ENCODE peak calls at places on chromosomes 1 and 21, in ten cellular contexts. Q is stimulated activated CD8-positive, alpha-beta memory T cell treated with anti-CD3 and anti-CD28 coated beads, Interleukin-15, amount 100 ng/mL, for 1 hour; S is effector memory CD4-positive, alpha-beta T cell; V is HS-27A; H is sciatic nerve; W is HL-60; O is PC-9; Z is aorta; C is dorsolateral prefrontal cortex; E is SK-MEL-5. I is an unnamed sample.

GRCh38 chr1:157932082-157932481 is 61.4 kb upstream of the KIRREL1 start:
- DNase-seq in Q (no peak), S (no peak), V (no peak), H (no peak), W (peak; percentile 31), O (no peak), Z (no peak), C (no peak), E (no peak), I (peak; percentile 20)

GRCh38 chr1:175618559-175618958 is 124.8 kb downstream of the TNR start:
- DNase-seq in Q (no peak), S (no peak), V (no peak), H (no peak), W (no peak), O (no peak), Z (no peak), C (no peak), E (no peak), I (no peak)

GRCh38 chr1:151673407-151673806 is 43.2 kb downstream of the CELF3 start:
- DNase-seq in Q (no peak), S (no peak), V (no peak), H (no peak), W (no peak), O (no peak), Z (no peak), C (no peak), E (no peak), I (no peak)

GRCh38 chr1:18951818-18952391 is 4.6 kb downstream of the IFFO2 start:
- DNase-seq in Q (peak; percentile 54), S (peak; percentile 87), V (no peak), H (no peak), W (peak; percentile 59), O (no peak), Z (no peak), C (no peak), E (no peak), I (no peak)

GRCh38 chr1:8814870-8815269 is 2.6 kb downstream of the RERE start:
- DNase-seq in Q (no peak), S (no peak), V (no peak), H (no peak), W (no peak), O (no peak), Z (no peak), C (no peak), E (peak; percentile 45), I (no peak)

GRCh38 chr1:55244476-55245109 is 29.4 kb upstream of the USP24 start:
- DNase-seq in Q (no peak), S (no peak), V (no peak), H (no peak), W (peak; percentile 47), O (peak; percentile 86), Z (no peak), C (no peak), E (no peak), I (peak; percentile 84)

GRCh38 chr1:247175458-247175857 is 3.6 kb upstream of the ZNF124 start:
- DNase-seq in Q (no peak), S (no peak), V (no peak), H (no peak), W (peak; percentile 68), O (no peak), Z (no peak), C (no peak), E (no peak), I (peak; percentile 69)

GRCh38 chr1:199096601-199097000 is 457.8 kb downstream of the PTPRC start:
- DNase-seq in Q (no peak), S (no peak), V (no peak), H (no peak), W (no peak), O (no peak), Z (no peak), C (no peak), E (no peak), I (no peak)

GRCh38 chr1:233245191-233245765 is 50.2 kb downstream of the PCNX2 start:
- DNase-seq in Q (no peak), S (no peak), V (no peak), H (no peak), W (no peak), O (no peak), Z (no peak), C (no peak), E (no peak), I (no peak)

GRCh38 chr1:212782422-212783154 is 9.0 kb downstream of the NSL1 start:
- DNase-seq in Q (no peak), S (no peak), V (no peak), H (no peak), W (peak; percentile 60), O (peak; percentile 38), Z (no peak), C (no peak), E (peak; percentile 53), I (no peak)

GRCh38 chr1:211155040-211155439 is 21.1 kb upstream of the KCNH1 start:
- DNase-seq in Q (no peak), S (no peak), V (no peak), H (no peak), W (no peak), O (no peak), Z (no peak), C (no peak), E (no peak), I (no peak)

GRCh38 chr21:16013570-16013969 is 283.8 kb downstream of the USP25 start:
- DNase-seq in Q (no peak), S (no peak), V (no peak), H (no peak), W (no peak), O (no peak), Z (no peak), C (no peak), E (no peak), I (no peak)

GRCh38 chr1:21436488-21437340 is 3.2 kb upstream of the NBPF3 start:
- DNase-seq in Q (no peak), S (no peak), V (no peak), H (no peak), W (no peak), O (no peak), Z (no peak), C (no peak), E (no peak), I (no peak)

GRCh38 chr1:1212780-1213152 is 1.2 kb downstream of the TNFRSF4 start:
- DNase-seq in Q (no peak), S (peak; percentile 59), V (no peak), H (no peak), W (peak; percentile 48), O (no peak), Z (peak; percentile 62), C (no peak), E (no peak), I (peak; percentile 53)

GRCh38 chr1:237386362-237387143 is 344.6 kb downstream of the RYR2 start:
- DNase-seq in Q (no peak), S (no peak), V (no peak), H (no peak), W (no peak), O (no peak), Z (no peak), C (no peak), E (peak; percentile 50), I (no peak)

GRCh38 chr1:89799495-89799894 is 21.3 kb upstream of the LRRC8D start:
- DNase-seq in Q (no peak), S (no peak), V (no peak), H (no peak), W (peak; percentile 59), O (no peak), Z (no peak), C (no peak), E (no peak), I (peak; percentile 83)

GRCh38 chr1:1758692-1759455 is 19.4 kb downstream of the NADK start:
- DNase-seq in Q (no peak), S (no peak), V (no peak), H (no peak), W (peak; percentile 29), O (peak; percentile 95), Z (peak; percentile 59), C (no peak), E (no peak), I (no peak)

GRCh38 chr1:185398022-185398421 is 81.0 kb upstream of the IVNS1ABP start:
- DNase-seq in Q (no peak), S (no peak), V (no peak), H (no peak), W (no peak), O (no peak), Z (no peak), C (no peak), E (no peak), I (no peak)

GRCh38 chr1:156419863-156420208 is 50.8 kb downstream of the RHBG start:
- DNase-seq in Q (peak; percentile 28), S (no peak), V (no peak), H (no peak), W (no peak), O (no peak), Z (no peak), C (no peak), E (no peak), I (no peak)

GRCh38 chr1:35379317-35380000 is 111.0 kb downstream of the ZMYM4 start:
- DNase-seq in Q (no peak), S (no peak), V (no peak), H (no peak), W (peak; percentile 28), O (no peak), Z (no peak), C (no peak), E (peak; percentile 94), I (no peak)

GRCh38 chr1:190011585-190011984 is 466.1 kb downstream of the BRINP3 start:
- DNase-seq in Q (no peak), S (no peak), V (no peak), H (no peak), W (no peak), O (no peak), Z (no peak), C (no peak), E (no peak), I (no peak)

GRCh38 chr1:82901118-82901517 is 1097.8 kb downstream of the TTLL7 start:
- DNase-seq in Q (no peak), S (no peak), V (no peak), H (no peak), W (no peak), O (no peak), Z (no peak), C (no peak), E (no peak), I (no peak)

GRCh38 chr1:3923378-3924185 is 23.5 kb upstream of the C1orf174 start:
- DNase-seq in Q (no peak), S (no peak), V (no peak), H (no peak), W (no peak), O (no peak), Z (no peak), C (no peak), E (no peak), I (no peak)

GRCh38 chr1:2232916-2233438 is 4.9 kb downstream of the SKI start:
- DNase-seq in Q (no peak), S (no peak), V (no peak), H (no peak), W (peak; percentile 24), O (no peak), Z (peak; percentile 55), C (no peak), E (no peak), I (no peak)

GRCh38 chr1:37038079-37038702 is 3.9 kb upstream of the GRIK3 start:
- DNase-seq in Q (no peak), S (no peak), V (no peak), H (no peak), W (no peak), O (peak; percentile 57), Z (no peak), C (peak; percentile 80), E (peak; percentile 60), I (no peak)

GRCh38 chr1:27161594-27161993 is 6.7 kb upstream of the SLC9A1 start:
- DNase-seq in Q (no peak), S (no peak), V (no peak), H (no peak), W (peak; percentile 42), O (peak; percentile 92), Z (no peak), C (no peak), E (no peak), I (peak; percentile 31)

GRCh38 chr1:43669878-43670277 is 19.9 kb downstream of the KDM4A start:
- DNase-seq in Q (no peak), S (no peak), V (no peak), H (no peak), W (no peak), O (no peak), Z (no peak), C (no peak), E (no peak), I (no peak)

GRCh38 chr1:197510691-197511378 is 242.8 kb downstream of the CRB1 start:
- DNase-seq in Q (no peak), S (no peak), V (no peak), H (no peak), W (no peak), O (no peak), Z (no peak), C (no peak), E (no peak), I (no peak)